ENCODE peak calls at places on chromosomes 7 and 10, in seven cellular contexts. T, Q, H, O, L, J and N are unnamed samples.

GRCh38 chr10:48490576-48491345 is 114.1 kb downstream of the ARHGAP22 start:
- DNase-seq in O (no peak), L (no peak), Q (no peak), T (no peak), J (no peak), H (no peak), N (no peak)

GRCh38 chr10:33237736-33238624 is 96.5 kb downstream of the NRP1 start:
- DNase-seq in J (peak), H (no peak), T (no peak), Q (no peak), L (peak), O (peak), N (no peak)

GRCh38 chr10:132850896-132851295 is 64.9 kb upstream of the NKX6-2 start:
- DNase-seq in T (no peak), L (no peak), H (no peak), Q (no peak), J (no peak), O (no peak), N (no peak)

GRCh38 chr10:111298031-111298430 is 221.2 kb downstream of the ADRA2A start:
- DNase-seq in J (no peak), L (no peak), Q (no peak), H (no peak), O (no peak), T (no peak), N (no peak)

GRCh38 chr10:69749180-69750010 is 52.3 kb upstream of the COL13A1 start:
- DNase-seq in O (no peak), Q (no peak), L (peak), T (no peak), J (peak), H (no peak), N (no peak)

GRCh38 chr7:128425851-128426250 is 16.1 kb upstream of the IMPDH1 start:
- DNase-seq in H (peak), Q (peak), T (peak), O (peak), L (peak), J (peak), N (peak)

GRCh38 chr7:25886387-25887240 is 265.4 kb upstream of the NFE2L3 start:
- DNase-seq in T (no peak), O (no peak), L (no peak), J (no peak), Q (no peak), H (peak), N (peak)

GRCh38 chr7:98288064-98288823 is 6.8 kb downstream of the BRI3 start:
- DNase-seq in T (no peak), H (peak), Q (no peak), L (no peak), O (no peak), J (no peak), N (no peak)

GRCh38 chr7:99824091-99824490 is 3.7 kb upstream of the CYP3A43 start:
- DNase-seq in O (no peak), L (no peak), T (no peak), Q (no peak), J (no peak), H (no peak), N (no peak)

GRCh38 chr7:29622335-29623265 is 59.0 kb downstream of the PRR15 start:
- DNase-seq in J (peak), Q (no peak), O (peak), L (peak), H (peak), T (no peak), N (no peak)

GRCh38 chr10:110460111-110460809 is 37.4 kb upstream of the DUSP5 start:
- DNase-seq in H (peak), T (no peak), O (peak), Q (peak), L (peak), J (peak), N (peak)

GRCh38 chr7:85424298-85424697 is 237.4 kb upstream of the SEMA3D start:
- DNase-seq in J (no peak), L (no peak), Q (no peak), O (no peak), T (no peak), H (no peak), N (no peak)

GRCh38 chr7:77746164-77746823 is 50.0 kb downstream of the RSBN1L start:
- DNase-seq in L (no peak), H (no peak), Q (no peak), J (no peak), T (no peak), O (no peak), N (no peak)

GRCh38 chr10:59672150-59672875 is 37.3 kb downstream of the SLC16A9 start:
- DNase-seq in T (no peak), L (no peak), Q (no peak), O (no peak), J (no peak), H (no peak), N (no peak)

GRCh38 chr7:37669818-37670217 is 13.7 kb upstream of the GPR141 start:
- DNase-seq in H (no peak), L (no peak), O (no peak), T (no peak), Q (no peak), J (no peak), N (no peak)

GRCh38 chr7:80370587-80370986 is 141.3 kb downstream of the GNAT3 start:
- DNase-seq in L (no peak), O (no peak), H (no peak), Q (no peak), T (no peak), J (no peak), N (no peak)

GRCh38 chr10:98431016-98431415 is 15.7 kb downstream of the HPS1 start:
- DNase-seq in H (no peak), Q (no peak), J (no peak), O (peak), L (no peak), T (no peak), N (no peak)

GRCh38 chr10:70274643-70275042 is 9.2 kb downstream of the NPFFR1 start:
- DNase-seq in Q (no peak), L (peak), H (no peak), J (peak), O (peak), T (no peak), N (peak)

GRCh38 chr10:13924020-13924725 is 337.4 kb downstream of the PRPF18 start:
- DNase-seq in O (peak), T (no peak), Q (no peak), J (peak), H (no peak), L (peak), N (no peak)